ENCODE peak calls at places on chromosomes 1 and 21, in six cellular contexts. W is substantia nigra; M is HTR-8/SVneo; V is activated naive CD8-positive, alpha-beta T cell treated with anti-CD3 and anti-CD28 coated beads for 36 hours; D is T-helper 9 cell; U is NCI-H524. N is an unnamed sample.

GRCh38 chr21:31554511-31555022 is 104.9 kb upstream of the SOD1 start:
- DNase-seq in W (no peak), M (peak), V (peak), D (no peak), U (no peak), N (no peak)

GRCh38 chr1:18466676-18467075 is 14.1 kb upstream of the KLHDC7A start:
- DNase-seq in W (no peak), M (no peak), V (no peak), D (no peak), U (no peak), N (no peak)

GRCh38 chr1:167910530-167910929 is 3.4 kb downstream of the ADCY10 start:
- DNase-seq in W (no peak), M (no peak), V (no peak), D (no peak), U (no peak), N (no peak)

GRCh38 chr1:107009286-107009685 is 47.2 kb upstream of the PRMT6 start:
- DNase-seq in W (no peak), M (no peak), V (no peak), D (no peak), U (no peak), N (no peak)

GRCh38 chr1:58568911-58569310 is 8.1 kb downstream of the TACSTD2 start:
- DNase-seq in W (no peak), M (no peak), V (no peak), D (no peak), U (no peak), N (no peak)

GRCh38 chr1:1176931-1177330 is 3.3 kb downstream of the TTLL10 start:
- DNase-seq in W (no peak), M (no peak), V (no peak), D (no peak), U (no peak), N (no peak)

GRCh38 chr1:242800521-242800920 is 276.0 kb upstream of the PLD5 start:
- DNase-seq in W (no peak), M (no peak), V (no peak), D (no peak), U (peak), N (no peak)

GRCh38 chr1:225474986-225475820 is 47.4 kb upstream of the LBR start:
- DNase-seq in W (no peak), M (peak), V (peak), D (peak), U (peak), N (peak)

GRCh38 chr1:23544444-23545389 is 13.7 kb upstream of the E2F2 start:
- DNase-seq in W (no peak), M (peak), V (peak), D (peak), U (peak), N (peak)

GRCh38 chr1:14822493-14822892 is 224.0 kb downstream of the KAZN start:
- DNase-seq in W (no peak), M (no peak), V (no peak), D (no peak), U (no peak), N (no peak)

GRCh38 chr1:33758698-33759097 is 105.2 kb upstream of the HMGB4 start:
- DNase-seq in W (no peak), M (no peak), V (no peak), D (no peak), U (no peak), N (no peak)

GRCh38 chr1:218376722-218377121 is 31.6 kb downstream of the TGFB2 start:
- DNase-seq in W (no peak), M (no peak), V (no peak), D (no peak), U (no peak), N (no peak)

GRCh38 chr1:78447096-78447495 is 43.7 kb upstream of the PTGFR start:
- DNase-seq in W (no peak), M (no peak), V (no peak), D (no peak), U (no peak), N (no peak)

N was measured in hepatic stellate cell.